ENCODE peak calls at places on chromosomes 11 and 22, in nine cellular contexts. Q is GOT3; J is anterior cingulate cortex; T is lung microvascular endothelial cell; V is GM03348; S is retina; Y is NCI-H345; H is stimulated activated CD4-positive, alpha-beta T cell treated with anti-CD3 and anti-CD28 coated beads, Interleukin-4, amount 100 ng/mL, for 48 hours; A is glomerular endothelial cell. C is an unnamed sample.

GRCh38 chr11:27213232-27213660 is 149.8 kb downstream of the CCDC34 start:
- DNase-seq in Q (no peak), J (no peak), T (peak), V (peak), S (peak), Y (no peak), H (no peak), A (peak), C (no peak)

GRCh38 chr11:12806113-12806512 is 131.9 kb downstream of the TEAD1 start:
- DNase-seq in Q (no peak), J (no peak), T (no peak), V (no peak), S (no peak), Y (no peak), H (no peak), A (no peak), C (no peak)

GRCh38 chr11:9150944-9151343 is 59.5 kb upstream of the SCUBE2 start:
- DNase-seq in Q (no peak), J (no peak), T (peak), V (no peak), S (no peak), Y (no peak), H (no peak), A (no peak), C (no peak)

GRCh38 chr22:35124674-35125219 is 58.8 kb downstream of the ISX start:
- DNase-seq in Q (no peak), J (no peak), T (no peak), V (no peak), S (no peak), Y (no peak), H (no peak), A (no peak), C (no peak)

GRCh38 chr11:6640985-6641701 is 14.5 kb downstream of the DCHS1 start:
- DNase-seq in Q (no peak), J (peak), T (no peak), V (no peak), S (no peak), Y (no peak), H (no peak), A (no peak), C (no peak)

GRCh38 chr11:69402251-69402892 is 79.1 kb upstream of the LINC01488 start:
- DNase-seq in Q (no peak), J (no peak), T (no peak), V (no peak), S (no peak), Y (no peak), H (no peak), A (no peak), C (no peak)

GRCh38 chr11:115939726-115940421 is 435.7 kb upstream of the CADM1 start:
- DNase-seq in Q (no peak), J (no peak), T (no peak), V (no peak), S (no peak), Y (peak), H (no peak), A (no peak), C (no peak)

GRCh38 chr11:2234963-2235362 is 35.4 kb downstream of the ASCL2 start:
- DNase-seq in Q (no peak), J (no peak), T (no peak), V (no peak), S (no peak), Y (no peak), H (no peak), A (no peak), C (no peak)

GRCh38 chr11:125271436-125272064 is 107.0 kb downstream of the PKNOX2 start:
- DNase-seq in Q (no peak), J (no peak), T (no peak), V (no peak), S (no peak), Y (no peak), H (no peak), A (no peak), C (no peak)

GRCh38 chr22:37726240-37726887 is 29.5 kb downstream of the TRIOBP start:
- DNase-seq in Q (no peak), J (no peak), T (no peak), V (peak), S (no peak), Y (no peak), H (no peak), A (no peak), C (no peak)

GRCh38 chr11:105553015-105553414 is 56.9 kb upstream of the GRIA4 start:
- DNase-seq in Q (no peak), J (no peak), T (no peak), V (no peak), S (no peak), Y (no peak), H (no peak), A (no peak), C (no peak)

GRCh38 chr22:45867118-45867905 is 109.7 kb downstream of the WNT7B start:
- DNase-seq in Q (no peak), J (no peak), T (peak), V (peak), S (peak), Y (no peak), H (no peak), A (no peak), C (no peak)

GRCh38 chr11:15972838-15973237 is 383.5 kb downstream of the SOX6 start:
- DNase-seq in Q (no peak), J (no peak), T (no peak), V (no peak), S (no peak), Y (no peak), H (no peak), A (no peak), C (no peak)

GRCh38 chr11:85394288-85394687 is 232.9 kb downstream of the DLG2 start:
- DNase-seq in Q (no peak), J (no peak), T (no peak), V (no peak), S (no peak), Y (peak), H (no peak), A (no peak), C (no peak)

GRCh38 chr11:130652671-130653335 is 204.4 kb downstream of the ADAMTS15 start:
- DNase-seq in Q (no peak), J (no peak), T (no peak), V (peak), S (no peak), Y (no peak), H (no peak), A (no peak), C (no peak)

GRCh38 chr22:41752011-41752975 is 48.2 kb upstream of the CCDC134 start:
- DNase-seq in Q (no peak), J (no peak), T (no peak), V (no peak), S (no peak), Y (no peak), H (no peak), A (no peak), C (no peak)

GRCh38 chr11:46380340-46381045 is 976 bp upstream of the MDK start:
- DNase-seq in Q (no peak), J (no peak), T (peak), V (peak), S (peak), Y (peak), H (peak), A (no peak), C (no peak)

GRCh38 chr11:93221539-93221938 is 23.7 kb upstream of the SLC36A4 start:
- DNase-seq in Q (no peak), J (no peak), T (no peak), V (no peak), S (no peak), Y (peak), H (no peak), A (no peak), C (no peak)

GRCh38 chr11:17954395-17955252 is 58.2 kb downstream of the SERGEF start:
- DNase-seq in Q (no peak), J (peak), T (no peak), V (no peak), S (no peak), Y (no peak), H (no peak), A (no peak), C (no peak)

C was measured in brain pericyte.